ENCODE peak calls at places on chromosomes 11 and 22, in nine cellular contexts. U is SK-N-SH, N is IMR-90, X is fibroblast of lung, Z is H9, F is Karpas-422, O is HCT116, K is K562, Y is neuronal stem cell. P is an unnamed sample.

GRCh38 chr22:39317084-39317755 is 2.2 kb downstream of the RPL3 start:
- DNase-seq in U (no peak), N (no peak), X (no peak), Z (peak; percentile 37), F (peak; percentile 93), O (no peak), K (no peak), Y (no peak), P (peak; percentile 55)

GRCh38 chr11:114026355-114026754 is 33.2 kb upstream of the ZBTB16 start:
- DNase-seq in U (no peak), N (no peak), X (peak; percentile 6), Z (peak; percentile 62), F (peak; percentile 46), O (no peak), K (peak; percentile 52), Y (no peak), P (peak; percentile 28)

GRCh38 chr11:91231226-91231625 is 993.4 kb upstream of the FAT3 start:
- DNase-seq in U (no peak), N (no peak), X (peak; percentile 6), Z (no peak), F (no peak), O (no peak), K (no peak), Y (no peak), P (no peak)

GRCh38 chr11:115941044-115941443 is 436.8 kb upstream of the CADM1 start:
- DNase-seq in U (no peak), N (no peak), X (no peak), Z (no peak), F (no peak), O (no peak), K (no peak), Y (no peak), P (no peak)

GRCh38 chr11:892106-892505 is 18.5 kb downstream of the CHID1 start:
- DNase-seq in U (peak; percentile 79), N (no peak), X (no peak), Z (no peak), F (no peak), O (no peak), K (no peak), Y (no peak), P (no peak)

GRCh38 chr11:66112640-66113098 is 42.6 kb downstream of the PACS1 start:
- DNase-seq in U (no peak), N (peak; percentile 76), X (peak; percentile 83), Z (no peak), F (peak; percentile 69), O (no peak), K (no peak), Y (no peak), P (peak; percentile 86)

GRCh38 chr11:12680246-12680939 is 6.2 kb downstream of the TEAD1 start:
- DNase-seq in U (peak; percentile 75), N (peak; percentile 91), X (peak; percentile 97), Z (peak; percentile 96), F (no peak), O (no peak), K (peak; percentile 25), Y (peak; percentile 85), P (peak; percentile 96)

GRCh38 chr11:10455637-10456487 is 798 bp downstream of the AMPD3 start:
- DNase-seq in U (peak; percentile 78), N (peak; percentile 90), X (peak; percentile 85), Z (peak; percentile 66), F (peak; percentile 95), O (peak; percentile 26), K (peak; percentile 63), Y (peak; percentile 21), P (peak; percentile 86)

GRCh38 chr11:2575611-2576051 is 124.2 kb downstream of the KCNQ1OT1 start:
- DNase-seq in U (no peak), N (no peak), X (no peak), Z (peak; percentile 18), F (no peak), O (no peak), K (no peak), Y (no peak), P (no peak)

GRCh38 chr11:68398870-68399865 is 61.4 kb upstream of the PPP6R3 start:
- DNase-seq in U (peak; percentile 72), N (no peak), X (no peak), Z (no peak), F (no peak), O (no peak), K (peak; percentile 32), Y (no peak), P (no peak)

GRCh38 chr11:71456294-71456693 is 3.3 kb downstream of the NADSYN1 start:
- DNase-seq in U (no peak), N (no peak), X (no peak), Z (no peak), F (no peak), O (no peak), K (no peak), Y (no peak), P (no peak)

GRCh38 chr11:10484461-10485180 is 29.6 kb downstream of the AMPD3 start:
- DNase-seq in U (no peak), N (no peak), X (no peak), Z (peak; percentile 10), F (no peak), O (no peak), K (no peak), Y (no peak), P (no peak)

GRCh38 chr22:18997306-18997924 is 61.3 kb upstream of the PRODH start:
- DNase-seq in U (no peak), N (no peak), X (no peak), Z (no peak), F (no peak), O (no peak), K (no peak), Y (no peak), P (no peak)
- H2AFZ ChIP-seq in U (no peak overlapping the region), N (no peak overlapping the region), X (no peak overlapping the region), Z (no peak overlapping the region), F (no peak overlapping the region), O (no peak overlapping the region), K (no peak overlapping the region), Y (no peak overlapping the region), P (no peak overlapping the region)

GRCh38 chr11:111908639-111909305 is 2.8 kb downstream of the CRYAB start:
- DNase-seq in U (no peak), N (no peak), X (no peak), Z (no peak), F (no peak), O (no peak), K (no peak), Y (no peak), P (no peak)

GRCh38 chr11:111909378-111909777 is 2.2 kb downstream of the CRYAB start:
- DNase-seq in U (no peak), N (no peak), X (no peak), Z (no peak), F (no peak), O (no peak), K (no peak), Y (no peak), P (no peak)

GRCh38 chr11:111910637-111911562 is 670 bp downstream of the CRYAB start:
- DNase-seq in U (no peak), N (no peak), X (peak; percentile 20), Z (no peak), F (no peak), O (no peak), K (peak; percentile 65), Y (no peak), P (peak; percentile 77)

GRCh38 chr11:111905391-111905790 is 6.2 kb downstream of the CRYAB start:
- DNase-seq in U (no peak), N (peak; percentile 22), X (no peak), Z (no peak), F (no peak), O (no peak), K (no peak), Y (no peak), P (no peak)

GRCh38 chr11:111906680-111907079 is 4.9 kb downstream of the CRYAB start:
- DNase-seq in U (no peak), N (no peak), X (no peak), Z (no peak), F (no peak), O (no peak), K (no peak), Y (no peak), P (no peak)
- H2AFZ ChIP-seq in U (peak overlapping the region; percentile 42), N (no peak overlapping the region), X (no peak overlapping the region), Z (no peak overlapping the region), F (no peak overlapping the region), O (no peak overlapping the region), K (peak overlapping the region; percentile 69), Y (peak overlapping the region; percentile 17), P (peak overlapping the region; percentile 47)

DNA sequence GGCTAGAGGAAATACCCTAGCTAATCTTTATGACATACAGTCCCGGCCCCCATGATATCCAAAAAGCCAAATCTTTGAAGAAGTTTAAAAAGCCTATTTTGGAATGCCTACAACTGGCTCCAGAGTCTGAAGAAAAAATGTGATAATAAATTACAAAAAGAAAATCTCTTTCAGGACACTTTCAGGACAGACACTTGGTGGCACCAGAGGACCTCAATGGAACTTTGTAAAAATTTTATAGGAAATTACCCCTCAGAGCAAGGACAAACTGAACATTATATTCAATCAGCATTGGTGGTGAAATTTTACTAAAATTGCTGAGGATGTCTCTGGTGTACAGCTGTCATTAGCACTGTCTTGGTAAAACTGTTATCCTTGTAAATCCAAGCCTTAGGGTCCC is 81.0 kb downstream of the CCDC73 start:
- DNase-seq in U (no peak), N (no peak), X (peak; percentile 3), Z (no peak), F (peak; percentile 64), O (peak; percentile 8), K (no peak), Y (no peak), P (peak; percentile 31)
- H2AFZ ChIP-seq in U (no peak overlapping the region), N (no peak overlapping the region), X (no peak overlapping the region), Z (no peak overlapping the region), F (no peak overlapping the region), O (peak overlapping the region; percentile 34), K (no peak overlapping the region), Y (no peak overlapping the region), P (no peak overlapping the region)

DNA sequence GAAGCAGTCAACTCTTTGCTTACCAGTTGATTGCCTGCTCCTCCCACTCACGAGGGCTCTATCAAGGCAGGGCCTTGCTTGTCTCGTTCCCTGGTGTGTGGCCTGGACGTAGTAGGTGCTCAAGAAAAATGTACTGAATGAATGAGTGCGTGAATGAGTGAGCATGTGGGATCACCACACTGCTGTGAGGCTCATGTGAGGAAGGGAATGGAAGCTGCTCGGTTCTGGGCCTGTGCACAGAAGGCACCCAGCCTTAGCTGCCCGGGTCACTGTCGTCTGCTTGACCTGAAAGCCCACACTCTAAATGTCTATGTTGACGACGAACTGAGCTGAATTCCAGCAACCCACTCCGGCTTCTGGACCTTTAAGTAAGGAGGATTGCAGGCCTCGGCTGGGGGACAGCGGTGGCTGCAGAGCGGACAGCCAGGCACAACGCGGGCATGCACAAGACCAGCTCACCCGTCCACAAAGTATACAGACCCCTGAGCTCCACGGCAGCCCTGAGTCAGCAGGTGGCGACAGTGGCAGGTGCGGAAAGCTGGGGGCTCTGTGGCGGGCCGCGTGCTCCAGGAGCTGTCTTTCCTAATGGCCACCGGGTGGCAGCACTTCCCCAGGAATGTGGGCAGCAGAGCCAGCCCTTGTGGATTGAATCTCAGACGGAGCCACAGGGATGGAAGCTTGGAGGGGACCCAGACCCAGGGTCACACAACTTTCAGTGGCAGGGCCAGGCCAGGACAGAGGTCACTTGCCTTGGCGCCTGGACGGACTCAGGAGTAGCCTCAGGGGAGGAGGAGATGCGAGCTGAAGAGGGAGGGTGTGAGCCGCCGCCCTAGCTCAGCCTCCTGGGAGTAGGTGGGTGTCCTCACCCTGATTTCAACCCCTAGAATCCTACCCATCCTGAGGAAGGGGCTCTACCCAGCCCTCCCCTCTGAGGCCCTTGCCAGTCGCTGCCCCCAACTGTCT is 5.0 kb upstream of the PICK1 start:
- DNase-seq in U (peak; percentile 84), N (peak; percentile 65), X (peak; percentile 61), Z (peak; percentile 95), F (peak; percentile 93), O (peak; percentile 63), K (peak; percentile 78), Y (peak; percentile 88), P (peak; percentile 78)
- H2AFZ ChIP-seq in U (no peak overlapping the region), N (peak overlapping the region; percentile 94), X (no peak overlapping the region), Z (no peak overlapping the region), F (no peak overlapping the region), O (no peak overlapping the region), K (peak overlapping the region; percentile 71), Y (peak overlapping the region; percentile 83), P (peak overlapping the region; percentile 65)